ENCODE peak calls at places on chromosomes 11 and 22, in eight cellular contexts. T is posterior cingulate gyrus, B is Peyer's patch, R is HFFc6, C is kidney glomerular epithelial cell, J is EL, D is OCI-M1, N is breast epithelium. M is an unnamed sample.

GRCh38 chr11:94866936-94867795 is 99.0 kb downstream of the AMOTL1 start:
- DNase-seq in J (no peak), T (no peak), N (no peak), B (no peak), D (no peak), C (no peak), R (no peak), M (no peak)

GRCh38 chr11:31968774-31969433 is 122.0 kb upstream of the RCN1 start:
- DNase-seq in C (no peak), J (peak), B (no peak), T (no peak), N (no peak), D (peak), R (peak), M (peak)

GRCh38 chr11:79369094-79369493 is 71.7 kb downstream of the TENM4 start:
- DNase-seq in C (no peak), N (no peak), J (no peak), B (no peak), R (no peak), D (no peak), T (no peak), M (no peak)

GRCh38 chr22:23838686-23839468 is at the start of gene DERL3:
- DNase-seq in T (peak), N (peak), J (peak), D (peak), R (peak), B (peak), C (peak), M (peak)

GRCh38 chr11:35348898-35349687 is 70.3 kb downstream of the SLC1A2 start:
- DNase-seq in B (no peak), J (no peak), D (no peak), T (no peak), N (no peak), C (no peak), R (no peak), M (no peak)

GRCh38 chr22:41848468-41848867 is 15.6 kb downstream of the SREBF2 start:
- DNase-seq in D (peak), R (no peak), J (no peak), B (no peak), C (no peak), N (no peak), T (no peak), M (no peak)

GRCh38 chr11:27282141-27282590 is 80.8 kb downstream of the CCDC34 start:
- DNase-seq in J (peak), R (peak), N (no peak), T (no peak), B (no peak), D (no peak), C (peak), M (no peak)

GRCh38 chr22:39519681-39520053 is 695 bp upstream of the ATF4 start:
- DNase-seq in N (no peak), B (peak), T (peak), C (no peak), R (no peak), D (peak), J (no peak), M (peak)

GRCh38 chr11:22774716-22775115 is 54.9 kb downstream of the SVIP start:
- DNase-seq in R (no peak), C (no peak), N (no peak), B (no peak), T (no peak), J (no peak), D (peak), M (no peak)

GRCh38 chr11:2586091-2586792 is 113.6 kb downstream of the KCNQ1OT1 start:
- DNase-seq in T (peak), D (no peak), R (no peak), N (peak), J (no peak), C (no peak), B (no peak), M (no peak)

GRCh38 chr22:22235564-22235963 is 9.0 kb upstream of the VPREB1 start:
- DNase-seq in N (no peak), T (no peak), D (peak), C (no peak), B (peak), J (no peak), R (peak), M (no peak)

GRCh38 chr11:76656087-76656531 is 14.4 kb downstream of the LRRC32 start:
- DNase-seq in C (no peak), R (no peak), D (no peak), N (no peak), J (no peak), B (no peak), T (peak), M (no peak)

GRCh38 chr22:37419916-37420655 is 7.2 kb downstream of the ELFN2 start:
- DNase-seq in B (no peak), T (peak), R (no peak), N (no peak), J (peak), C (no peak), D (no peak), M (no peak)

GRCh38 chr11:118193910-118194566 is 17.6 kb upstream of the SCN2B start:
- DNase-seq in B (no peak), D (no peak), C (no peak), J (no peak), R (no peak), N (no peak), T (peak), M (no peak)

GRCh38 chr11:69008774-69009440 is 4.1 kb downstream of the MRGPRF start:
- DNase-seq in N (no peak), T (peak), D (peak), J (peak), B (peak), R (peak), C (peak), M (peak)

GRCh38 chr11:3916962-3917361 is 61.5 kb downstream of the STIM1 start:
- DNase-seq in J (no peak), N (no peak), C (no peak), R (no peak), B (no peak), D (no peak), T (no peak), M (no peak)

GRCh38 chr11:106821291-106821690 is 197.0 kb downstream of the GUCY1A2 start:
- DNase-seq in N (no peak), R (no peak), B (no peak), J (no peak), D (no peak), T (no peak), C (no peak), M (no peak)

GRCh38 chr22:48949375-48950149 is 878.1 kb downstream of the BRD1 start:
- DNase-seq in B (no peak), C (no peak), N (no peak), D (no peak), J (no peak), T (peak), R (no peak), M (no peak)

M was measured in RKO.